ENCODE peak calls at places on chromosomes 5 and 9, in ten cellular contexts. One of them, this sample, is unnamed. For H3K4me1 and H3K36me3, the result is how much of the 10 kb centered on the place peaks cover.

GRCh38 chr9:133058550-133059320 is 3.0 kb upstream of the CEL start:
- DNase-seq in lung: no peak
- DNase-seq in adrenal gland: no peak
- DNase-seq in astrocyte: no peak
- DNase-seq in mammary epithelial cell: no peak
- DNase-seq in spleen: no peak
- DNase-seq in lower lobe of right lung: no peak
- DNase-seq in neuronal stem cell: no peak
- DNase-seq in GM23248: no peak
- DNase-seq in IMR-90: no peak
- DNase-seq in this sample: no peak

GRCh38 chr5:150626853-150627276 is 13.6 kb upstream of the SYNPO start:
- DNase-seq in spleen: no peak
- DNase-seq in mammary epithelial cell: peak
- DNase-seq in astrocyte: peak
- DNase-seq in neuronal stem cell: no peak
- DNase-seq in lower lobe of right lung: peak
- DNase-seq in IMR-90: no peak
- DNase-seq in lung: no peak
- DNase-seq in adrenal gland: peak
- DNase-seq in GM23248: peak
- DNase-seq in this sample: peak

GRCh38 chr9:93884808-93885207 is 70.3 kb downstream of the BARX1 start:
- DNase-seq in astrocyte: no peak
- DNase-seq in mammary epithelial cell: no peak
- DNase-seq in adrenal gland: no peak
- DNase-seq in spleen: no peak
- DNase-seq in lung: no peak
- DNase-seq in IMR-90: no peak
- DNase-seq in GM23248: no peak
- DNase-seq in neuronal stem cell: no peak
- DNase-seq in lower lobe of right lung: no peak
- DNase-seq in this sample: no peak

GRCh38 chr5:124034963-124035362 is 523.0 kb downstream of the CSNK1G3 start:
- DNase-seq in neuronal stem cell: no peak
- DNase-seq in lower lobe of right lung: no peak
- DNase-seq in adrenal gland: no peak
- DNase-seq in GM23248: no peak
- DNase-seq in spleen: no peak
- DNase-seq in lung: no peak
- DNase-seq in astrocyte: no peak
- DNase-seq in mammary epithelial cell: no peak
- DNase-seq in IMR-90: no peak
- DNase-seq in this sample: no peak

GRCh38 chr9:110926828-110927227 is 111.4 kb downstream of the LPAR1 start:
- DNase-seq in mammary epithelial cell: no peak
- DNase-seq in astrocyte: no peak
- DNase-seq in IMR-90: no peak
- DNase-seq in neuronal stem cell: no peak
- DNase-seq in spleen: no peak
- DNase-seq in adrenal gland: no peak
- DNase-seq in lower lobe of right lung: no peak
- DNase-seq in lung: peak
- DNase-seq in GM23248: no peak
- DNase-seq in this sample: no peak

GRCh38 chr9:88189371-88189770 is 51.1 kb upstream of the SPATA31C2 start:
- DNase-seq in adrenal gland: no peak
- DNase-seq in neuronal stem cell: no peak
- DNase-seq in spleen: no peak
- DNase-seq in GM23248: no peak
- DNase-seq in lung: no peak
- DNase-seq in astrocyte: no peak
- DNase-seq in lower lobe of right lung: no peak
- DNase-seq in mammary epithelial cell: no peak
- DNase-seq in IMR-90: no peak
- DNase-seq in this sample: no peak

GRCh38 chr9:14692918-14693861 is at the start of gene ZDHHC21:
- DNase-seq in lower lobe of right lung: peak
- DNase-seq in IMR-90: peak
- DNase-seq in mammary epithelial cell: peak
- DNase-seq in lung: peak
- DNase-seq in neuronal stem cell: peak
- DNase-seq in adrenal gland: peak
- DNase-seq in GM23248: peak
- DNase-seq in spleen: peak
- DNase-seq in astrocyte: peak
- DNase-seq in this sample: peak

GRCh38 chr5:155943516-155944407 is 383.2 kb upstream of the SGCD start:
- DNase-seq in lung: no peak
- DNase-seq in lower lobe of right lung: no peak
- DNase-seq in spleen: no peak
- DNase-seq in mammary epithelial cell: peak
- DNase-seq in adrenal gland: peak
- DNase-seq in IMR-90: peak
- DNase-seq in astrocyte: peak
- DNase-seq in neuronal stem cell: peak
- DNase-seq in GM23248: peak
- DNase-seq in this sample: peak

GRCh38 chr9:89655047-89655989 is 50.5 kb downstream of the GADD45G start:
- DNase-seq in spleen: no peak
- DNase-seq in astrocyte: peak
- DNase-seq in lower lobe of right lung: no peak
- DNase-seq in lung: no peak
- DNase-seq in IMR-90: no peak
- DNase-seq in mammary epithelial cell: no peak
- DNase-seq in neuronal stem cell: no peak
- DNase-seq in GM23248: no peak
- DNase-seq in adrenal gland: peak
- DNase-seq in this sample: no peak

GRCh38 chr5:116532762-116533525 is 41.7 kb downstream of the SEMA6A start:
- DNase-seq in mammary epithelial cell: no peak
- DNase-seq in IMR-90: no peak
- DNase-seq in GM23248: no peak
- DNase-seq in neuronal stem cell: no peak
- DNase-seq in astrocyte: no peak
- DNase-seq in spleen: no peak
- DNase-seq in lower lobe of right lung: no peak
- DNase-seq in adrenal gland: no peak
- DNase-seq in lung: no peak
- DNase-seq in this sample: no peak

DNA sequence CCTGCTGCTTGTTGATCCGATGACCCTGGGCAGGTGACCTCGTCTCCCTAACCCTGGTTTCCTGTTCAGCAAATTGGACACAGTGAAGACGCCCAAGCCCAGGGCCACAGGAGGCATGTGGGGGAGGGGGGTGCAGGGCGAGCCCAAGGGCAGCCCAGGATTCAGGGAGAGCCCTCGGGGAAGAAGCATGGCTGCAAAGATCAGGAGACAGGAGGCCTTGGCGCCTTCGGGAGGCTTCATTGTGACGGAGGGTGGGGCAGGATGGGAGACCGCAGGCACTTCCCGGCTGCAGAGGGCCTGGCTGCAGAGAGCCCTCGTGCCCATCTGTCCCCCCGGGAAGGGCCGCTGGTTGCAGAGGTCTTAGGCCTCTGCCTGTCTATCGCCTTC is 6.2 kb downstream of the ASS1 start:
- DNase-seq in neuronal stem cell: no peak
- DNase-seq in astrocyte: no peak
- DNase-seq in spleen: no peak
- DNase-seq in lung: no peak
- DNase-seq in IMR-90: no peak
- DNase-seq in lower lobe of right lung: no peak
- DNase-seq in GM23248: no peak
- DNase-seq in mammary epithelial cell: no peak
- DNase-seq in adrenal gland: no peak
- DNase-seq in this sample: no peak
- H3K4me1 ChIP-seq in neuronal stem cell: under half
- H3K4me1 ChIP-seq in astrocyte: under half
- H3K4me1 ChIP-seq in spleen: half or more
- H3K4me1 ChIP-seq in lung: under half
- H3K4me1 ChIP-seq in IMR-90: under half
- H3K4me1 ChIP-seq in lower lobe of right lung: half or more
- H3K4me1 ChIP-seq in GM23248: under half
- H3K4me1 ChIP-seq in mammary epithelial cell: under half
- H3K4me1 ChIP-seq in adrenal gland: half or more
- H3K4me1 ChIP-seq in this sample: under half

GRCh38 chr5:117888688-117889087 is 1099.7 kb downstream of the DTWD2 start:
- DNase-seq in lung: no peak
- DNase-seq in neuronal stem cell: no peak
- DNase-seq in IMR-90: peak
- DNase-seq in mammary epithelial cell: no peak
- DNase-seq in astrocyte: no peak
- DNase-seq in GM23248: no peak
- DNase-seq in spleen: no peak
- DNase-seq in lower lobe of right lung: no peak
- DNase-seq in adrenal gland: no peak
- DNase-seq in this sample: no peak
- H3K4me3 ChIP-seq in lung: no peak
- H3K4me3 ChIP-seq in neuronal stem cell: no peak
- H3K4me3 ChIP-seq in IMR-90: peak
- H3K4me3 ChIP-seq in mammary epithelial cell: no peak
- H3K4me3 ChIP-seq in astrocyte: no peak
- H3K4me3 ChIP-seq in GM23248: no peak
- H3K4me3 ChIP-seq in spleen: no peak
- H3K4me3 ChIP-seq in lower lobe of right lung: peak
- H3K4me3 ChIP-seq in adrenal gland: peak
- H3K4me3 ChIP-seq in this sample: no peak

GRCh38 chr9:135902655-135903357 is 4.5 kb downstream of the CAMSAP1 start:
- DNase-seq in lung: no peak
- DNase-seq in mammary epithelial cell: peak
- DNase-seq in GM23248: no peak
- DNase-seq in spleen: peak
- DNase-seq in lower lobe of right lung: no peak
- DNase-seq in astrocyte: no peak
- DNase-seq in adrenal gland: peak
- DNase-seq in IMR-90: no peak
- DNase-seq in neuronal stem cell: no peak
- DNase-seq in this sample: no peak

GRCh38 chr9:135904121-135904520 is 3.2 kb downstream of the CAMSAP1 start:
- DNase-seq in GM23248: no peak
- DNase-seq in adrenal gland: no peak
- DNase-seq in spleen: peak
- DNase-seq in lung: no peak
- DNase-seq in IMR-90: no peak
- DNase-seq in neuronal stem cell: no peak
- DNase-seq in lower lobe of right lung: no peak
- DNase-seq in astrocyte: no peak
- DNase-seq in mammary epithelial cell: no peak
- DNase-seq in this sample: no peak

GRCh38 chr9:135901036-135901758 is 6.1 kb downstream of the CAMSAP1 start:
- DNase-seq in mammary epithelial cell: no peak
- DNase-seq in lower lobe of right lung: no peak
- DNase-seq in astrocyte: no peak
- DNase-seq in GM23248: no peak
- DNase-seq in IMR-90: no peak
- DNase-seq in neuronal stem cell: no peak
- DNase-seq in spleen: no peak
- DNase-seq in lung: no peak
- DNase-seq in adrenal gland: no peak
- DNase-seq in this sample: no peak

GRCh38 chr9:135903358-135903656 is 4.0 kb downstream of the CAMSAP1 start:
- DNase-seq in lung: no peak
- DNase-seq in adrenal gland: no peak
- DNase-seq in GM23248: no peak
- DNase-seq in lower lobe of right lung: no peak
- DNase-seq in neuronal stem cell: no peak
- DNase-seq in IMR-90: no peak
- DNase-seq in mammary epithelial cell: no peak
- DNase-seq in spleen: no peak
- DNase-seq in astrocyte: no peak
- DNase-seq in this sample: no peak

DNA sequence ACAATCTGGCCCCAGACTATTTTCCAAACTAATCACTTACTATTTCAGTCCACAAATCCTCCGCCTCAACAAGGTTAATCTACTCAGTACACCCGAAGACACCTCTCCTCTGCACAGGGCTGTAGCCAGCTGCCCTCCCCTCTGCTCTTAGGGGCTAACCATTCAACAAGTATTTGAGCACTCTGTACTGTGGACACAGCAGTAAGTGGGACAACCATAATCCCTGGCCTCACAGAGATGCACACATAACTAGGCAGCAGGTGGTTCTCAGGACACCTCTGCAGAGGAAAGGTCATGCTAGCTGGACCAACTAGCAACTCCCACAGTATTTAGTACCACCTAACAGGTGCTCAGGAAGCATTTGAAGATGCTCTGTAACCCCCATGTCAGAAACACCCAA is 5.5 kb downstream of the CAMSAP1 start:
- DNase-seq in neuronal stem cell: no peak
- DNase-seq in IMR-90: no peak
- DNase-seq in lung: no peak
- DNase-seq in spleen: no peak
- DNase-seq in astrocyte: no peak
- DNase-seq in lower lobe of right lung: no peak
- DNase-seq in GM23248: no peak
- DNase-seq in adrenal gland: no peak
- DNase-seq in mammary epithelial cell: no peak
- DNase-seq in this sample: no peak
- H3K36me3 ChIP-seq in neuronal stem cell: half or more
- H3K36me3 ChIP-seq in IMR-90: under half
- H3K36me3 ChIP-seq in lung: under half
- H3K36me3 ChIP-seq in spleen: under half
- H3K36me3 ChIP-seq in astrocyte: under half
- H3K36me3 ChIP-seq in lower lobe of right lung: under half
- H3K36me3 ChIP-seq in GM23248: under half
- H3K36me3 ChIP-seq in adrenal gland: under half
- H3K36me3 ChIP-seq in mammary epithelial cell: under half
- H3K36me3 ChIP-seq in this sample: under half

GRCh38 chr9:37327553-37327952 is 94.9 kb upstream of the GRHPR start:
- DNase-seq in GM23248: no peak
- DNase-seq in adrenal gland: no peak
- DNase-seq in spleen: no peak
- DNase-seq in mammary epithelial cell: no peak
- DNase-seq in IMR-90: no peak
- DNase-seq in lung: no peak
- DNase-seq in neuronal stem cell: no peak
- DNase-seq in lower lobe of right lung: no peak
- DNase-seq in astrocyte: no peak
- DNase-seq in this sample: no peak
- H3K4me1 ChIP-seq in GM23248: under half
- H3K4me1 ChIP-seq in adrenal gland: under half
- H3K4me1 ChIP-seq in spleen: under half
- H3K4me1 ChIP-seq in mammary epithelial cell: under half
- H3K4me1 ChIP-seq in IMR-90: under half
- H3K4me1 ChIP-seq in lung: under half
- H3K4me1 ChIP-seq in neuronal stem cell: under half
- H3K4me1 ChIP-seq in lower lobe of right lung: under half
- H3K4me1 ChIP-seq in astrocyte: under half
- H3K4me1 ChIP-seq in this sample: under half

This sample was measured in cardiac muscle cell.